ENCODE peak calls at places on chromosomes 6 and 20, in five cellular contexts. Q is tibial nerve, Z is lower lobe of right lung, T is psoas muscle, R is tibial artery. J is an unnamed sample.

GRCh38 chr6:16334671-16335070 is 96.3 kb downstream of the GMPR start:
- DNase-seq in T (peak), Z (no peak), Q (peak), R (peak), J (peak)

GRCh38 chr6:146077992-146078391 is 49.1 kb downstream of the GRM1 start:
- DNase-seq in T (no peak), Q (no peak), R (no peak), Z (no peak), J (no peak)

GRCh38 chr20:64164123-64164836 is at the start of gene MYT1:
- DNase-seq in Z (no peak), R (no peak), T (no peak), Q (no peak), J (no peak)

GRCh38 chr20:46484954-46485353 is 28.4 kb downstream of the ZNF334 start:
- DNase-seq in Q (no peak), R (no peak), T (no peak), Z (no peak), J (no peak)

GRCh38 chr6:145028144-145028818 is 707.0 kb downstream of the EPM2A start:
- DNase-seq in Z (no peak), T (no peak), Q (no peak), R (no peak), J (peak)

GRCh38 chr6:17381429-17382147 is 11.8 kb upstream of the CAP2 start:
- DNase-seq in Q (no peak), T (peak), Z (no peak), R (no peak), J (peak)

GRCh38 chr6:104126621-104127020 is 733.1 kb downstream of the HACE1 start:
- DNase-seq in Q (no peak), T (no peak), Z (no peak), R (no peak), J (no peak)

GRCh38 chr6:159805418-159806020 is 5.4 kb downstream of the PNLDC1 start:
- DNase-seq in Q (no peak), Z (no peak), T (no peak), R (no peak), J (no peak)

GRCh38 chr6:96809119-96809518 is 28.2 kb downstream of the GPR63 start:
- DNase-seq in R (no peak), Z (no peak), T (no peak), Q (no peak), J (peak)

GRCh38 chr6:114740547-114740946 is 397.7 kb upstream of the HS3ST5 start:
- DNase-seq in Z (no peak), T (no peak), Q (no peak), R (no peak), J (no peak)

GRCh38 chr6:82138075-82138791 is 109.3 kb downstream of the IBTK start:
- DNase-seq in T (no peak), Q (no peak), Z (no peak), R (no peak), J (no peak)

GRCh38 chr20:31872406-31872805 is 2.0 kb downstream of the TTLL9 start:
- DNase-seq in T (no peak), R (no peak), Q (no peak), Z (no peak), J (no peak)

GRCh38 chr6:15389079-15389758 is 143.3 kb downstream of the JARID2 start:
- DNase-seq in R (no peak), Q (no peak), T (no peak), Z (no peak), J (no peak)

GRCh38 chr6:111683749-111684267 is 78.1 kb upstream of the TRAF3IP2 start:
- DNase-seq in T (peak), Z (no peak), R (peak), Q (no peak), J (peak)

DNA sequence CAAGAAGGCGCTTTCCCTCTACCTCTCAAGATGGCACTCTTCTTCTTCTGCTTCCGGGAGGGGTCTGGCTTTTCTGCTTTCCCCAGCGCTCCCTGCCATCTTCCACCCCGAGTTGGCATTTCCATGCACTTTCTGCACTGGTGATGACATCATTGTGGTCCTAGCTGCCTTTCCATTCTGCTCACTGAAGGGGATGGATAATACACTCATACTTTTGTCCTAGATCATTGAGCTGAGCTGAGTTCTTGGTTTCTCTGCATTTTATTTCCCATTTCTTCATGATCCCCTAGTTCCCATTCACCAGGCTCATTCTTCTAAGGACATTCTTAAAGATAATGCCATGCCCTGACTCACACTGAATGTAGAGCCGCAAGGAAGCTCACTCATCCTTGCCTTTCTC is 96.7 kb downstream of the EDN1 start:
- DNase-seq in Q (no peak), R (no peak), T (no peak), Z (no peak), J (no peak)
- TF ChIP-seq CTCF in Q (no peak), R (no peak), T (no peak), Z (no peak), J (no peak)

GRCh38 chr20:35133006-35133405 is 14.1 kb downstream of the EDEM2 start:
- DNase-seq in Q (no peak), T (no peak), Z (no peak), R (no peak), J (no peak)

GRCh38 chr20:35133735-35134134 is 13.4 kb downstream of the EDEM2 start:
- DNase-seq in R (no peak), Z (no peak), T (no peak), Q (no peak), J (no peak)

GRCh38 chr20:35129647-35130069 is 17.5 kb downstream of the EDEM2 start:
- DNase-seq in R (no peak), Q (no peak), Z (no peak), T (no peak), J (no peak)

GRCh38 chr20:35134472-35134871 is 12.7 kb downstream of the EDEM2 start:
- DNase-seq in T (no peak), Q (peak), Z (no peak), R (peak), J (no peak)

GRCh38 chr20:35131953-35132352 is 15.2 kb downstream of the EDEM2 start:
- DNase-seq in R (no peak), T (no peak), Z (no peak), Q (no peak), J (no peak)
- H3K27ac ChIP-seq in R (no peak), T (no peak), Z (no peak), Q (no peak), J (no peak)

GRCh38 chr6:79538481-79538971 is 1.3 kb upstream of the LCA5 start:
- DNase-seq in Z (no peak), Q (no peak), T (no peak), R (no peak), J (no peak)
- H3K4me3 ChIP-seq in Z (peak), Q (peak), T (peak), R (peak), J (peak)

DNA sequence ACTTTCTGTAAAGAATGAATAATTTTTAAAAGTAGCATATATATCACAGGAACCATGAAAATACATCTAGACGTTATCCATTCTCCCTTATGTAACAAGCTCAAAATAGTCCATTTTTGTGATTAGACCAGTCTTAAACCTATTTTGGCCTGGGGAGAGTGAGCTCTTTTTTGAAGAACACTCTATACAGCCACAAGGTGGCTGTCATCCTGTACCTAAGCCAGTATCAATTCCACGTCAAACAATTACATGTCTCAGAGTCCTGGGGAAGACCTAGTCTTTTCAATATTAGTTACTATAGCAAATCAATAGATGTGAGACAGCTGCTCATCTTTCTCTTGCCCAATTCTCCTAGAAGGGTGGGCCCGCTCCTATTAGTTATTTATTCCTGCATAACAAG is 28.4 kb downstream of the FBXO5 start:
- DNase-seq in T (no peak), Z (no peak), Q (no peak), R (no peak), J (no peak)
- TF ChIP-seq CTCF in T (no peak), Z (no peak), Q (no peak), R (no peak), J (peak)

GRCh38 chr6:12493446-12493845 is 203.3 kb downstream of the EDN1 start:
- DNase-seq in Z (no peak), T (no peak), Q (no peak), R (no peak), J (no peak)
- H3K27ac ChIP-seq in Z (no peak), T (no peak), Q (no peak), R (no peak), J (no peak)

DNA sequence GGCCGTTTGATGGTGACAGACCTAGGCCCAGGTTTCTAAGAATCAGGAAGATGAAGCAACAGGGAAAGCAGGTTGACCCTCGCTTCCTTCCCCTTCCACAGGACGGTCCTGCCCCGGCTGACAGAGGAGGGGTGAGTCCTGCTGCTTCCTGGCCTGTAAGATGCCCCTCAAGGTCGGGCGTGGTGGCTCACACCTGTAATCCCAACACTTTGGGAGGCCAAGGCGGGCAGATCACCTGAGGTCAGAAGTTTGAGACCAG is 9.7 kb upstream of the BPI start:
- DNase-seq in T (no peak), R (no peak), Q (no peak), Z (no peak), J (no peak)
- H3K4me3 ChIP-seq in T (no peak), R (no peak), Q (no peak), Z (no peak), J (no peak)

GRCh38 chr6:130211697-130212096 is 11.1 kb downstream of the SAMD3 start:
- DNase-seq in R (no peak), Q (no peak), Z (no peak), T (no peak), J (no peak)
- TF ChIP-seq CTCF in R (no peak), Q (no peak), Z (no peak), T (no peak), J (no peak)

GRCh38 chr6:46772754-46773153 is 20.4 kb upstream of the MEP1A start:
- DNase-seq in R (peak), Z (peak), T (no peak), Q (no peak), J (no peak)

GRCh38 chr6:46776070-46776752 is 17.0 kb upstream of the MEP1A start:
- DNase-seq in Z (no peak), T (no peak), R (no peak), Q (no peak), J (no peak)

GRCh38 chr6:46771556-46771955 is 21.6 kb upstream of the MEP1A start:
- DNase-seq in R (no peak), T (no peak), Q (no peak), Z (no peak), J (no peak)

GRCh38 chr6:46772038-46772437 is 21.2 kb upstream of the MEP1A start:
- DNase-seq in R (no peak), Q (no peak), Z (no peak), T (no peak), J (no peak)

GRCh38 chr6:46773201-46773855 is 19.9 kb upstream of the MEP1A start:
- DNase-seq in Z (no peak), Q (no peak), R (no peak), T (no peak), J (no peak)
- H3K27ac ChIP-seq in Z (no peak), Q (no peak), R (no peak), T (no peak), J (no peak)

DNA sequence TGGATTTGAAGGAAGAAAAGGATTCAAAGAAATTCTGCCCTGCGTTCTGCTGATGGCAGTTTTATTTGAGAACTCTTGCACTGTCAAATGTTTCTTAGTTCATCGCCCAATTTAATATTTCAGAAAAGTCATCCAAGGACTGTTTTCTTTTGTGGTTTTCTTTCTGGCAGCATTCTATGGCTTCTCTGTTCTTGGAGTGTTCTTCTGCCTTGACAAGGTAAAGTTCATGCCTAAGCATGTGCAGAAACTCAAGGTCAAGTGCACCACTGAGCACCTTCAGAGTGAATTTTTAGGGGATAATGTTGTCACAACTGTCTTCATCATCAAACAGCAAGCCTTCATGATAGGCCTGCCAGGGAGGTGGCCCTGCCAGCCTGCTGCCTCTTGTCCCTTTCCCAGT is 225.6 kb downstream of the PLCB1 start:
- DNase-seq in T (no peak), Q (no peak), R (no peak), Z (no peak), J (no peak)
- H3K4me3 ChIP-seq in T (no peak), Q (no peak), R (no peak), Z (no peak), J (no peak)

GRCh38 chr6:30542915-30543314 is 13.4 kb downstream of the GNL1 start:
- DNase-seq in Q (no peak), Z (no peak), T (no peak), R (no peak), J (peak)
- TF ChIP-seq CTCF in Q (no peak), Z (no peak), T (no peak), R (no peak), J (peak)

J was measured in brain microvascular endothelial cell.